ENCODE peak calls at places on chromosomes 4 and X, in eight cellular contexts. I is lower leg skin, U is tibial artery, T is A673, D is heart left ventricle, B is cardiac fibroblast, M is IMR-90, E is RWPE2. Q is an unnamed sample.

GRCh38 chrX:18582910-18583493 is 88.9 kb downstream of the RS1 start:
- DNase-seq in I (no peak), U (no peak), T (peak; percentile 93), D (no peak), B (no peak), M (peak; percentile 10), E (no peak), Q (peak; percentile 32)

GRCh38 chr4:151238477-151238876 is 38.5 kb upstream of the PRSS48 start:
- DNase-seq in I (no peak), U (no peak), T (no peak), D (no peak), B (peak; percentile 50), M (peak; percentile 6), E (no peak), Q (peak; percentile 63)

GRCh38 chr4:112130903-112131302 is 14.4 kb upstream of the FAM241A start:
- DNase-seq in I (no peak), U (no peak), T (peak; percentile 27), D (no peak), B (no peak), M (no peak), E (no peak), Q (peak; percentile 42)

GRCh38 chrX:3136161-3136961 is 95.1 kb downstream of the ARSF start:
- DNase-seq in I (no peak), U (no peak), T (no peak), D (no peak), B (no peak), M (no peak), E (no peak), Q (no peak)

GRCh38 chr4:53548662-53549061 is 42.6 kb downstream of the LNX1 start:
- DNase-seq in I (no peak), U (no peak), T (no peak), D (no peak), B (no peak), M (no peak), E (no peak), Q (no peak)

GRCh38 chrX:40415675-40416074 is 165.1 kb upstream of the ATP6AP2 start:
- DNase-seq in I (peak; percentile 37), U (no peak), T (no peak), D (peak; percentile 28), B (no peak), M (no peak), E (no peak), Q (no peak)

GRCh38 chr4:41964401-41964800 is 17.2 kb upstream of the DCAF4L1 start:
- DNase-seq in I (no peak), U (no peak), T (no peak), D (no peak), B (no peak), M (no peak), E (no peak), Q (no peak)

GRCh38 chrX:116204947-116205346 is 34.4 kb downstream of the AGTR2 start:
- DNase-seq in I (no peak), U (no peak), T (peak; percentile 46), D (no peak), B (peak; percentile 27), M (no peak), E (no peak), Q (no peak)

GRCh38 chr4:184455299-184455698 is 19.1 kb downstream of the IRF2 start:
- DNase-seq in I (no peak), U (no peak), T (no peak), D (no peak), B (no peak), M (no peak), E (no peak), Q (no peak)

GRCh38 chr4:22962186-22962786 is 269.5 kb downstream of the GBA3 start:
- DNase-seq in I (no peak), U (no peak), T (peak; percentile 27), D (no peak), B (peak; percentile 25), M (peak; percentile 4), E (no peak), Q (peak; percentile 10)
- TF ChIP-seq CTCF in I (no peak), U (no peak), T (peak; percentile 41), D (peak; percentile 52), B (peak; percentile 25), M (peak; percentile 24), E (peak; percentile 75), Q (peak; percentile 59)

GRCh38 chrX:104310084-104310483 is 55.4 kb upstream of the ESX1 start:
- DNase-seq in I (no peak), U (no peak), T (peak; percentile 43), D (no peak), B (peak; percentile 56), M (peak; percentile 47), E (no peak), Q (peak; percentile 61)
- H3K4me3 ChIP-seq in I (no peak overlapping the region), U (no peak overlapping the region), T (no peak overlapping the region), D (peak overlapping the region; percentile 22), B (peak overlapping the region; percentile 30), M (peak overlapping the region; percentile 35), E (no peak overlapping the region), Q (peak overlapping the region; percentile 12)

DNA sequence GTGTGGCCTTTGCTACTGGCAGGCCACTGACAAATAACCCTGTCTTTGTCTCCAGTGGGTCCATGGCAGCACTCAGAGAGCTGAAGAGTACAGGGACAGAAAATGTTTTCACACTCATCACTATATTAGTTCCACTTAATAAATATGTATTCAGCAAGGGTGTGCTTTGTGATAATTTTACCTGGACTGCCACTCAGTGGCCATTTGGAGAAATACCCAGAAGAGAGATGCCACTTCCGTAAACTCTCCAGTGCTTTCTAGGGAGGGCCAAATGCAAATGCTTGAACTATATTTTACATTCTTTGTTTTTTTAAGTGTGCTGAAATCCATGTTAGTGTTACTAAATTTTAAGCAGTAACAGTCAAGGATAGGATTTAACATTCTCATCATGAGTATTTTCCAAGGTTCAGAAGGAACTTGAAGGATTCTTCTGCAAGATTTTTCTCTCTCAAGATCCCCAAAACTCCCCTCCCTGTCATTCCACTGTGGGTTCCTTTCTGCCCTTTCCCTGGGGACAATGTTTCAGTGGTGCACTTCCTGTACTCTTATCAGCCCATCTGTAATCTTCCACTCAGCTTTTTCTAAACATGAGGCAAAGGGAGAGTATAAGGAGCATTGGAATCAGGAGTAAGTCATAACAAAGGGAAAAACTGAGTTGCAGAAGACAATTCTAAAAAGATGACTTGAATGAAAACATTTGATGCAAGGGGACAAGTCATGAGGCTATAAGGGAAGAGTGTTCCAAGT is 46.0 kb downstream of the TFDP3 start:
- DNase-seq in I (no peak), U (no peak), T (peak; percentile 87), D (no peak), B (peak; percentile 1), M (no peak), E (no peak), Q (no peak)
- TF ChIP-seq CTCF in I (no peak), U (no peak), T (peak; percentile 61), D (peak; percentile 34), B (no peak), M (peak; percentile 17), E (peak; percentile 53), Q (no peak)

GRCh38 chr4:39635023-39635422 is 3.6 kb downstream of the SMIM14 start:
- DNase-seq in I (no peak), U (no peak), T (no peak), D (no peak), B (no peak), M (no peak), E (no peak), Q (no peak)

GRCh38 chr4:39638358-39639239 is at the start of gene SMIM14:
- DNase-seq in I (peak; percentile 99), U (peak; percentile 99), T (peak; percentile 99), D (peak; percentile 99), B (peak; percentile 98), M (peak; percentile 98), E (peak; percentile 98), Q (peak; percentile 99)

GRCh38 chr4:39637572-39638357 is 900 bp downstream of the SMIM14 start:
- DNase-seq in I (peak; percentile 91), U (no peak), T (peak; percentile 64), D (peak; percentile 63), B (peak; percentile 73), M (peak; percentile 69), E (peak; percentile 72), Q (peak; percentile 70)

GRCh38 chr4:39641451-39641850 is 2.8 kb upstream of the SMIM14 start:
- DNase-seq in I (no peak), U (no peak), T (no peak), D (no peak), B (no peak), M (no peak), E (no peak), Q (no peak)

DNA sequence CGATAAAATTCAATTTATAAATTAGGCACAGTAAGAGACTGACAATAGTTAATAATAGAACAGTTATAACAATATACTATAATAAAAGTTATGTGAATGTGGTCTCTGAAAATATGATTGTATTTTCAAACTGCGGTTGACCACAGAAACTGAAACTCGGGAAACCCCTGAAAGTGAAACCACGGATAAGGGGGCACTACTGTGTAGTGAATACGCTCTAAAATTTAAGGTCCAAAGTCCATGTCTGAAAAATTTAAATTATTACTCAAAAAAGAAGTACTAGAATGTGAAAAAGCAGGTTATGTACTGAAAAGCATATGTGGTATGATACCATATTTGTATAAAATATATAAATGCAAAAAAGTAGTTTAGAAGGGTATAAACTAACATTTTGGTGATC is 1.9 kb downstream of the SMIM14 start:
- DNase-seq in I (peak; percentile 10), U (no peak), T (no peak), D (no peak), B (peak; percentile 53), M (peak; percentile 31), E (no peak), Q (no peak)
- H3K4me3 ChIP-seq in I (no peak overlapping the region), U (peak overlapping the region; percentile 96), T (peak overlapping the region; percentile 95), D (peak overlapping the region; percentile 95), B (peak overlapping the region; percentile 90), M (peak overlapping the region; percentile 87), E (peak overlapping the region; percentile 57), Q (peak overlapping the region; percentile 72)

GRCh38 chr4:153486281-153487151 is 20.4 kb downstream of the TMEM131L start:
- DNase-seq in I (no peak), U (peak; percentile 76), T (peak; percentile 29), D (peak; percentile 38), B (peak; percentile 90), M (peak; percentile 91), E (peak; percentile 89), Q (peak; percentile 78)
- TF ChIP-seq CTCF in I (no peak), U (no peak), T (no peak), D (no peak), B (no peak), M (no peak), E (no peak), Q (no peak)

DNA sequence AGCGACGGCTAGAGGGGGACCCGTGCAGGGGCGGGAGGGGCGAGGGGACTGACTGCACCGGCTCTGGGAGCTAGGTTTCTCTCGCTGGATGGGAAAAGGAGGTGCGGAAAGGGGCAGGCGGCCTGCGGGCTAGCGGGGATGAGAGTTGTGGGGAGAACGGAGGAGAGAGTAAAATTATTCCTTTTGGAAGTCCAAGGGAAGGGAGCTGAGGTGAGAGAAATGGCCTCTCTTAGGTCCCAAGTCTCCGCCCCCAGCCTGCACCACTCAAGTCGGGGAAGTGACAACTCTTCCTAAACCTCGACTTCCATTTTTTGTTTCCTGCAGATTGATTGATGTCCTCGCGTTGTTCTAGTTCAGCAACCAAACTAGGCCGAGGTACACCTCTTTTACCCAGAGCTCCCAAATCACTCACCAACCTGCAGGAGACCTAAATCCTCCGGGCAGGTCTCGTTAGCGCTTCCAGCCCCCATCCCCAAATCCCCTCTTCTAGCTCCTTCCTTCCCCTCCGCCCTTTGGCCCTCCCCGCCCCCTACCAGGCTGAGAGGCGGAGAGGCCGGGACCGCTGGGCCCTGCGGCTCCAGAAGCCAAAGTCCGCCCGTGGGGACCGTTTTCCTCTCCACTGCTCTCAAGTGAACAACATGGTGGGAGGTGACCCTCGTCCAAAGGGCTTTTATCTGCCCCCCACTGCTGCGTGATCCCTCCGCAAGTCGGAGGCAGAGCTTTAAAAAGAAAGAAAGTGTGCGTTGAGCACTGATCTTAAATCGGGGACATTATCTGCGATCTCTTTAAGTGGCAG is 7.3 kb downstream of the PITX2 start:
- DNase-seq in I (no peak), U (no peak), T (no peak), D (no peak), B (no peak), M (no peak), E (no peak), Q (no peak)
- H3K4me3 ChIP-seq in I (no peak overlapping the region), U (no peak overlapping the region), T (no peak overlapping the region), D (no peak overlapping the region), B (no peak overlapping the region), M (no peak overlapping the region), E (no peak overlapping the region), Q (no peak overlapping the region)

Q was measured in foreskin fibroblast.